ENCODE peak calls at places on chromosomes 13 and 19, in five cellular contexts. Z, S, J, M and D are unnamed samples.

GRCh38 chr19:48615145-48616040 is 517 bp upstream of the FAM83E start:
- DNase-seq in M (peak), Z (no peak), S (no peak), J (no peak), D (no peak)

GRCh38 chr13:26713341-26713740 is 47.2 kb downstream of the GPR12 start:
- DNase-seq in Z (no peak), M (no peak), J (no peak), S (no peak), D (no peak)

GRCh38 chr13:59446391-59446790 is 717.3 kb downstream of the DIAPH3 start:
- DNase-seq in M (no peak), J (no peak), Z (no peak), S (no peak), D (no peak)

GRCh38 chr13:52906122-52906903 is 57.9 kb upstream of the PCDH8 start:
- DNase-seq in J (no peak), Z (no peak), M (peak), S (no peak), D (no peak)

GRCh38 chr13:19713186-19713965 is 69.4 kb downstream of the PSPC1 start:
- DNase-seq in S (no peak), M (no peak), J (no peak), Z (peak), D (peak)

GRCh38 chr19:46862504-46862835 is 1.7 kb downstream of the ARHGAP35 start:
- DNase-seq in M (no peak), S (no peak), Z (no peak), J (no peak), D (no peak)

GRCh38 chr19:47390533-47391488 is 28.5 kb downstream of the MEIS3 start:
- DNase-seq in S (no peak), J (no peak), Z (no peak), M (peak), D (no peak)

GRCh38 chr19:14406645-14407331 is 12.4 kb downstream of the DDX39A start:
- DNase-seq in J (no peak), Z (no peak), M (no peak), S (no peak), D (no peak)

GRCh38 chr13:51945149-51945548 is 66.1 kb downstream of the ATP7B start:
- DNase-seq in M (no peak), J (no peak), Z (no peak), S (no peak), D (no peak)

GRCh38 chr13:106649495-106649894 is 81.6 kb upstream of the ARGLU1 start:
- DNase-seq in M (no peak), Z (peak), J (no peak), S (no peak), D (no peak)

GRCh38 chr13:114173261-114173660 is 5.8 kb upstream of the CFAP97D2 start:
- DNase-seq in S (no peak), J (no peak), Z (no peak), M (no peak), D (no peak)

GRCh38 chr19:42386974-42387707 is 3.0 kb downstream of the CNFN start:
- DNase-seq in Z (peak), M (peak), J (no peak), S (peak), D (peak)

GRCh38 chr13:78595819-78596700 is 7.3 kb downstream of the POU4F1 start:
- DNase-seq in M (peak), Z (no peak), S (no peak), J (no peak), D (no peak)

GRCh38 chr13:48750588-48751383 is 97.1 kb downstream of the CYSLTR2 start:
- DNase-seq in S (no peak), J (no peak), Z (no peak), M (no peak), D (no peak)

GRCh38 chr13:97266328-97266727 is 44.2 kb downstream of the MBNL2 start:
- DNase-seq in M (peak), S (no peak), J (no peak), Z (no peak), D (no peak)

GRCh38 chr13:41505209-41505835 is 48.0 kb downstream of the RGCC start:
- DNase-seq in M (no peak), S (no peak), Z (peak), J (no peak), D (no peak)

GRCh38 chr19:34173145-34173956 is 1.0 kb downstream of the LSM14A start:
- DNase-seq in S (peak), Z (peak), M (peak), J (no peak), D (peak)

GRCh38 chr19:41161903-41162302 is 31.1 kb upstream of the CYP2S1 start:
- DNase-seq in J (no peak), Z (no peak), S (no peak), M (peak), D (peak)